ENCODE peak calls at places on chromosomes 5 and 9, in four cellular contexts. One of them, this sample, is unnamed. For H3K4me1, the result is how much of the 10 kb centered on the place peaks cover.

GRCh38 chr9:13568851-13569618 is 289.5 kb upstream of the MPDZ start:
- DNase-seq in neural progenitor cell: peak
- DNase-seq in left lung: no peak
- DNase-seq in tibial nerve: no peak
- DNase-seq in this sample: no peak

GRCh38 chr9:107158321-107158720 is 124.8 kb upstream of the RAD23B start:
- DNase-seq in neural progenitor cell: peak
- DNase-seq in left lung: no peak
- DNase-seq in tibial nerve: no peak
- DNase-seq in this sample: no peak

GRCh38 chr5:9431151-9431495 is 114.8 kb downstream of the SEMA5A start:
- DNase-seq in neural progenitor cell: no peak
- DNase-seq in left lung: no peak
- DNase-seq in tibial nerve: no peak
- DNase-seq in this sample: no peak

GRCh38 chr9:35423499-35423898 is 66.4 kb upstream of the RUSC2 start:
- DNase-seq in neural progenitor cell: no peak
- DNase-seq in left lung: no peak
- DNase-seq in tibial nerve: no peak
- DNase-seq in this sample: no peak

GRCh38 chr5:126516133-126516532 is 78.9 kb downstream of the ALDH7A1 start:
- DNase-seq in neural progenitor cell: no peak
- DNase-seq in left lung: no peak
- DNase-seq in tibial nerve: no peak
- DNase-seq in this sample: no peak

GRCh38 chr5:8829322-8830029 is 716.4 kb downstream of the SEMA5A start:
- DNase-seq in neural progenitor cell: no peak
- DNase-seq in left lung: no peak
- DNase-seq in tibial nerve: no peak
- DNase-seq in this sample: no peak

GRCh38 chr5:145825751-145826180 is 9.4 kb downstream of the PRELID2 start:
- DNase-seq in neural progenitor cell: peak
- DNase-seq in left lung: no peak
- DNase-seq in tibial nerve: no peak
- DNase-seq in this sample: no peak

GRCh38 chr9:111148994-111149759 is 110.9 kb upstream of the LPAR1 start:
- DNase-seq in neural progenitor cell: no peak
- DNase-seq in left lung: no peak
- DNase-seq in tibial nerve: peak
- DNase-seq in this sample: no peak

GRCh38 chr5:78320461-78320860 is 26.0 kb upstream of the AP3B1 start:
- DNase-seq in neural progenitor cell: peak
- DNase-seq in left lung: no peak
- DNase-seq in tibial nerve: peak
- DNase-seq in this sample: no peak

GRCh38 chr5:8633706-8634105 is 764.8 kb downstream of the MTRR start:
- DNase-seq in neural progenitor cell: no peak
- DNase-seq in left lung: no peak
- DNase-seq in tibial nerve: no peak
- DNase-seq in this sample: no peak

GRCh38 chr5:176866913-176867312 is 32.2 kb downstream of the HK3 start:
- DNase-seq in neural progenitor cell: peak
- DNase-seq in left lung: no peak
- DNase-seq in tibial nerve: no peak
- DNase-seq in this sample: no peak

GRCh38 chr5:179668404-179668803 is 12.4 kb downstream of the CBY3 start:
- DNase-seq in neural progenitor cell: peak
- DNase-seq in left lung: no peak
- DNase-seq in tibial nerve: peak
- DNase-seq in this sample: no peak

GRCh38 chr5:109739741-109740140 is 50.0 kb downstream of the MAN2A1 start:
- DNase-seq in neural progenitor cell: peak
- DNase-seq in left lung: no peak
- DNase-seq in tibial nerve: no peak
- DNase-seq in this sample: no peak

GRCh38 chr5:139474815-139475791 is 4.3 kb downstream of the SMIM33 start:
- DNase-seq in neural progenitor cell: no peak
- DNase-seq in left lung: peak
- DNase-seq in tibial nerve: peak
- DNase-seq in this sample: no peak

GRCh38 chr5:128475693-128476092 is 62.4 kb downstream of the FBN2 start:
- DNase-seq in neural progenitor cell: no peak
- DNase-seq in left lung: no peak
- DNase-seq in tibial nerve: no peak
- DNase-seq in this sample: no peak

GRCh38 chr9:126695186-126696090 is 81.7 kb downstream of the LMX1B start:
- DNase-seq in neural progenitor cell: peak
- DNase-seq in left lung: peak
- DNase-seq in tibial nerve: no peak
- DNase-seq in this sample: peak

GRCh38 chr9:106897223-106897622 is 34.3 kb downstream of the ZNF462 start:
- DNase-seq in neural progenitor cell: no peak
- DNase-seq in left lung: no peak
- DNase-seq in tibial nerve: no peak
- DNase-seq in this sample: no peak

GRCh38 chr9:72151099-72151498 is 1.9 kb downstream of the GDA start:
- DNase-seq in neural progenitor cell: no peak
- DNase-seq in left lung: no peak
- DNase-seq in tibial nerve: no peak
- DNase-seq in this sample: no peak
- H3K4me3 ChIP-seq in neural progenitor cell: no peak
- H3K4me3 ChIP-seq in left lung: no peak
- H3K4me3 ChIP-seq in tibial nerve: no peak
- H3K4me3 ChIP-seq in this sample: no peak

GRCh38 chr5:150590979-150591411 is 49.5 kb upstream of the SYNPO start:
- DNase-seq in neural progenitor cell: peak
- DNase-seq in left lung: peak
- DNase-seq in tibial nerve: no peak
- DNase-seq in this sample: peak
- H3K27ac ChIP-seq in neural progenitor cell: no peak
- H3K27ac ChIP-seq in left lung: no peak
- H3K27ac ChIP-seq in tibial nerve: no peak
- H3K27ac ChIP-seq in this sample: peak

GRCh38 chr9:135655317-135656003 is 7.6 kb upstream of the LCN9 start:
- DNase-seq in neural progenitor cell: no peak
- DNase-seq in left lung: no peak
- DNase-seq in tibial nerve: no peak
- DNase-seq in this sample: no peak
- H3K4me1 ChIP-seq in neural progenitor cell: under half
- H3K4me1 ChIP-seq in left lung: under half
- H3K4me1 ChIP-seq in tibial nerve: under half
- H3K4me1 ChIP-seq in this sample: under half

GRCh38 chr9:127734247-127734746 is 797 bp downstream of the TOR2A start:
- DNase-seq in neural progenitor cell: no peak
- DNase-seq in left lung: no peak
- DNase-seq in tibial nerve: no peak
- DNase-seq in this sample: peak
- H3K4me3 ChIP-seq in neural progenitor cell: peak
- H3K4me3 ChIP-seq in left lung: peak
- H3K4me3 ChIP-seq in tibial nerve: peak
- H3K4me3 ChIP-seq in this sample: peak

GRCh38 chr9:74762950-74763349 is 124.8 kb downstream of the TRPM6 start:
- DNase-seq in neural progenitor cell: no peak
- DNase-seq in left lung: no peak
- DNase-seq in tibial nerve: no peak
- DNase-seq in this sample: no peak

GRCh38 chr9:74755999-74756398 is 131.7 kb downstream of the TRPM6 start:
- DNase-seq in neural progenitor cell: no peak
- DNase-seq in left lung: no peak
- DNase-seq in tibial nerve: no peak
- DNase-seq in this sample: no peak

GRCh38 chr9:74755355-74755754 is 132.4 kb downstream of the TRPM6 start:
- DNase-seq in neural progenitor cell: no peak
- DNase-seq in left lung: no peak
- DNase-seq in tibial nerve: no peak
- DNase-seq in this sample: no peak

GRCh38 chr9:74765572-74765971 is 122.1 kb downstream of the TRPM6 start:
- DNase-seq in neural progenitor cell: no peak
- DNase-seq in left lung: no peak
- DNase-seq in tibial nerve: no peak
- DNase-seq in this sample: no peak

DNA sequence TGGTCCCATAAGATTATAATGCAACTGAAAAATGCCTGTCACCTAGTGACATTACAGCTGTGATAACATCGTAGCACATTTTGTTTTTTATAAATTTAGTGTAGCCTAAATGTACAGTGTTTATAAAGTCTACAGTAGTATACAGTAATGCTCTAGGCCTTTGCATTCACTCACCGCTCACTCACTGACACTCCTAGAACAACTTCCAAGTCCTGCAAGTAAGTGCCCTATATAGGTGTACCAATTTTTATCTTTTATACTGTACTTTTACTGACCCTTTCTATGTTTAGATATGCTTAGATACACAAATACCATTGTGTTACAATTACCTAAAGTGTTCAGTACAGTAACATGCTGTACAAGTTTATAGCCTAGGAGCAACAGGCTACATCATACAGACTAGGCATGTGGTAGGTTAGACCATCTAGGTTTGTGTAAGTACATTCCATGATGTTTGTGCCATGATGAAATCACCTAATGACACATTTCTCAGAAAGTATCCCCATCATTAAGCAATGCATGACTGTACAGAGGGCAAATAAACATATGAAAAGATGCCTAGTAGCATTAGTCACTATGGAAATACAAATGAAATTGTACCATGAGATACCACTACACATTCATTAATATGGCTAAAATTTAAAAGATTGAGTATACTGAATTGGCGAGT is 127.6 kb downstream of the TRPM6 start:
- DNase-seq in neural progenitor cell: no peak
- DNase-seq in left lung: no peak
- DNase-seq in tibial nerve: no peak
- DNase-seq in this sample: no peak
- H3K27ac ChIP-seq in neural progenitor cell: no peak
- H3K27ac ChIP-seq in left lung: no peak
- H3K27ac ChIP-seq in tibial nerve: no peak
- H3K27ac ChIP-seq in this sample: no peak

GRCh38 chr9:121201045-121201737 is 478 bp downstream of the RAB14 start:
- DNase-seq in neural progenitor cell: peak
- DNase-seq in left lung: peak
- DNase-seq in tibial nerve: no peak
- DNase-seq in this sample: peak
- H3K4me1 ChIP-seq in neural progenitor cell: under half
- H3K4me1 ChIP-seq in left lung: under half
- H3K4me1 ChIP-seq in tibial nerve: under half
- H3K4me1 ChIP-seq in this sample: half or more

DNA sequence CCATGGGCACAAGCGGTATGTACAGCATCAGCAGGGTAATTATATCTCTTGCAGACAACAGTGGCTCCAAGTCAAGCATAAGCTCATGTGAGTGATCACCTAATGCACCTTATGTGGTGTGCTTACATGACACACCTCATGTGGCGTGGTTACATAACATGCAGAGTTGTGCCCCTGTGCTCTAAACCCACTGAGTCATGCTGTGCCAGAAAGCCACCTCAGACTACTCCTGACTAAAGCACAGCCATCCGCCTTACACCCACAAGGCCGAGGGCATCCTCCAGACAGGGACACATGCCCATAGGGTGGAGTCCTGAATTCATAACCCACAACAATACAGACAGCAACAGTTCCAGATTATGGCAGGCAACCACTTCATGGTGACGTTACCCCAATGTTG is 163.7 kb upstream of the SLC30A5 start:
- DNase-seq in neural progenitor cell: no peak
- DNase-seq in left lung: no peak
- DNase-seq in tibial nerve: no peak
- DNase-seq in this sample: no peak
- H3K4me3 ChIP-seq in neural progenitor cell: no peak
- H3K4me3 ChIP-seq in left lung: no peak
- H3K4me3 ChIP-seq in tibial nerve: no peak
- H3K4me3 ChIP-seq in this sample: no peak

This sample was measured in spleen.